ENCODE peak calls at places on chromosomes 13 and 19, in seven cellular contexts. G is left cardiac atrium, K is mesothelial cell of epicardium, S is NCI-H2029, Q is LoVo, E is hypothalamus, F is T1000. L is an unnamed sample.

GRCh38 chr19:5290336-5291262 is 50.0 kb downstream of the PTPRS start:
- DNase-seq in G (no peak), K (no peak), S (no peak), Q (no peak), E (peak), F (no peak), L (no peak)

GRCh38 chr13:31885994-31886393 is 145.6 kb upstream of the FRY start:
- DNase-seq in G (no peak), K (no peak), S (no peak), Q (no peak), E (no peak), F (no peak), L (no peak)

GRCh38 chr13:35140321-35140720 is 198.3 kb downstream of the NBEA start:
- DNase-seq in G (no peak), K (no peak), S (peak), Q (no peak), E (no peak), F (no peak), L (no peak)

GRCh38 chr13:110396913-110397379 is 89.9 kb downstream of the COL4A2 start:
- DNase-seq in G (peak), K (no peak), S (no peak), Q (no peak), E (peak), F (peak), L (no peak)

GRCh38 chr19:57587529-57587928 is 3.6 kb downstream of the ZIK1 start:
- DNase-seq in G (no peak), K (no peak), S (no peak), Q (no peak), E (no peak), F (peak), L (no peak)

GRCh38 chr13:47896546-47896945 is 104.5 kb downstream of the SUCLA2 start:
- DNase-seq in G (no peak), K (no peak), S (no peak), Q (no peak), E (no peak), F (no peak), L (no peak)

GRCh38 chr13:32824061-32824460 is 192.2 kb upstream of the KL start:
- DNase-seq in G (no peak), K (no peak), S (no peak), Q (no peak), E (no peak), F (no peak), L (no peak)

GRCh38 chr19:10155834-10156233 is 36.1 kb upstream of the EIF3G start:
- DNase-seq in G (no peak), K (no peak), S (no peak), Q (no peak), E (no peak), F (no peak), L (no peak)

GRCh38 chr19:571127-571974 is 1.0 kb upstream of the BSG start:
- DNase-seq in G (no peak), K (no peak), S (peak), Q (peak), E (no peak), F (no peak), L (no peak)

GRCh38 chr19:30622276-30622675 is 250.1 kb downstream of the ZNF536 start:
- DNase-seq in G (no peak), K (no peak), S (no peak), Q (no peak), E (no peak), F (no peak), L (no peak)

GRCh38 chr19:12672744-12673143 is 6.1 kb downstream of the WDR83 start:
- DNase-seq in G (no peak), K (no peak), S (no peak), Q (no peak), E (no peak), F (no peak), L (no peak)

GRCh38 chr19:13401388-13401787 is 104.9 kb downstream of the CACNA1A start:
- DNase-seq in G (no peak), K (no peak), S (peak), Q (no peak), E (no peak), F (peak), L (peak)

GRCh38 chr19:44573647-44574046 is 39.7 kb upstream of the IGSF23 start:
- DNase-seq in G (no peak), K (no peak), S (no peak), Q (no peak), E (no peak), F (no peak), L (no peak)

GRCh38 chr13:99217461-99218101 is 16.9 kb downstream of the UBAC2 start:
- DNase-seq in G (no peak), K (no peak), S (no peak), Q (no peak), E (no peak), F (no peak), L (no peak)

GRCh38 chr19:52716578-52716977 is 18.3 kb downstream of the ZNF611 start:
- DNase-seq in G (no peak), K (no peak), S (no peak), Q (no peak), E (no peak), F (no peak), L (no peak)

GRCh38 chr13:97429681-97430081 is 4.3 kb upstream of the RAP2A start:
- DNase-seq in G (no peak), K (no peak), S (no peak), Q (no peak), E (peak), F (no peak), L (no peak)